ENCODE peak calls at places on chromosomes 1 and 21, in six cellular contexts. X, F, Z, T, O and S are unnamed samples.

GRCh38 chr1:163278602-163279001 is 43.2 kb upstream of the NUF2 start:
- DNase-seq in X (no peak), F (no peak), Z (no peak), T (no peak), O (no peak), S (no peak)

GRCh38 chr1:156599811-156600210 is 1.5 kb downstream of the GPATCH4 start:
- DNase-seq in X (no peak), F (peak), Z (no peak), T (no peak), O (peak), S (no peak)

GRCh38 chr1:200627548-200628222 is 7.1 kb upstream of the KIF14 start:
- DNase-seq in X (no peak), F (no peak), Z (no peak), T (no peak), O (no peak), S (no peak)

GRCh38 chr1:63148825-63149645 is 173.3 kb upstream of the FOXD3 start:
- DNase-seq in X (peak), F (peak), Z (peak), T (peak), O (peak), S (no peak)

GRCh38 chr21:29660047-29660720 is 279.6 kb downstream of the GRIK1 start:
- DNase-seq in X (no peak), F (no peak), Z (no peak), T (no peak), O (no peak), S (no peak)

GRCh38 chr1:182603646-182604127 is 502 bp downstream of the RGS16 start:
- DNase-seq in X (peak), F (peak), Z (no peak), T (no peak), O (no peak), S (no peak)

GRCh38 chr1:10045480-10046355 is 13.0 kb downstream of the UBE4B start:
- DNase-seq in X (peak), F (peak), Z (no peak), T (no peak), O (no peak), S (no peak)

GRCh38 chr1:204725821-204726448 is 40.4 kb upstream of the LRRN2 start:
- DNase-seq in X (no peak), F (peak), Z (no peak), T (no peak), O (no peak), S (no peak)

GRCh38 chr1:3530931-3531818 is 76.7 kb downstream of the ARHGEF16 start:
- DNase-seq in X (peak), F (peak), Z (peak), T (peak), O (peak), S (no peak)

GRCh38 chr1:212551929-212552328 is 56.6 kb upstream of the ATF3 start:
- DNase-seq in X (no peak), F (no peak), Z (no peak), T (no peak), O (no peak), S (no peak)

GRCh38 chr1:162663589-162664030 is 31.3 kb downstream of the DDR2 start:
- DNase-seq in X (peak), F (peak), Z (peak), T (no peak), O (no peak), S (no peak)

GRCh38 chr1:59761440-59761839 is 53.3 kb upstream of the HOOK1 start:
- DNase-seq in X (no peak), F (no peak), Z (no peak), T (no peak), O (no peak), S (no peak)

GRCh38 chr1:59763418-59763817 is 51.3 kb upstream of the HOOK1 start:
- DNase-seq in X (no peak), F (no peak), Z (no peak), T (no peak), O (no peak), S (no peak)

GRCh38 chr1:59755084-59755685 is 59.6 kb upstream of the HOOK1 start:
- DNase-seq in X (no peak), F (no peak), Z (no peak), T (no peak), O (no peak), S (no peak)

GRCh38 chr1:59757185-59757747 is 57.5 kb upstream of the HOOK1 start:
- DNase-seq in X (no peak), F (no peak), Z (no peak), T (no peak), O (no peak), S (no peak)

GRCh38 chr1:59759156-59759925 is 55.4 kb upstream of the HOOK1 start:
- DNase-seq in X (peak), F (peak), Z (peak), T (peak), O (peak), S (peak)
- TF ChIP-seq CTCF in X (peak), F (peak), Z (peak), T (peak), O (peak), S (peak)

DNA sequence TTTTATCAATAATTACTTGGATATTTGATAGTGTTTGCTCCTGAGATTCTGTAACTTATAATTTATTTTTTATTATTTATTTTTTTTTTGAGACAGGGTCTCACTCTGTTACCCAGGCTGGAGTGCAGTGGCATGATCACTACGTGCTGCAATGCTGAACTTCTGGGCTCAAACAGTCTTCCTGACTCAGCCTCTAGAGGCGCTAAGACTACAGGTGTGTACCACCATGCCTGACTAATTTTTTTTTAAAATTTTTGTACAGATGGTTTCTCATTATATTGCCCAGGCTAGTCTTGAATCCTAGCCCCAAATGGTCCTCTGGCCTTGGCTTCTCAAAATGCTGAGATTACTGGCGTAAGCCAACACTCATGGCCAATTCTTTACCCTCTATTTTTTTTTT is 845.5 kb upstream of the ADGRL4 start:
- DNase-seq in X (no peak), F (no peak), Z (no peak), T (peak), O (no peak), S (no peak)
- TF ChIP-seq CTCF in X (peak), F (no peak), Z (no peak), T (peak), O (peak), S (no peak)

GRCh38 chr1:15961492-15961891 is 14.4 kb downstream of the ZBTB17 start:
- DNase-seq in X (no peak), F (no peak), Z (no peak), T (no peak), O (no peak), S (no peak)

GRCh38 chr1:15963363-15963967 is 12.4 kb downstream of the ZBTB17 start:
- DNase-seq in X (no peak), F (no peak), Z (no peak), T (no peak), O (no peak), S (no peak)

GRCh38 chr1:15962671-15963362 is 13.1 kb downstream of the ZBTB17 start:
- DNase-seq in X (no peak), F (peak), Z (no peak), T (no peak), O (no peak), S (no peak)

GRCh38 chr1:15960808-15961207 is 15.1 kb downstream of the ZBTB17 start:
- DNase-seq in X (no peak), F (no peak), Z (no peak), T (no peak), O (no peak), S (no peak)

GRCh38 chr1:15962176-15962575 is 13.7 kb downstream of the ZBTB17 start:
- DNase-seq in X (no peak), F (no peak), Z (no peak), T (no peak), O (no peak), S (no peak)
- TF ChIP-seq CTCF in X (no peak), F (no peak), Z (no peak), T (no peak), O (no peak), S (no peak)

GRCh38 chr1:180502361-180503273 is at the start of gene ACBD6:
- DNase-seq in X (peak), F (peak), Z (peak), T (peak), O (peak), S (peak)
- TF ChIP-seq CTCF in X (peak), F (no peak), Z (peak), T (peak), O (no peak), S (no peak)

DNA sequence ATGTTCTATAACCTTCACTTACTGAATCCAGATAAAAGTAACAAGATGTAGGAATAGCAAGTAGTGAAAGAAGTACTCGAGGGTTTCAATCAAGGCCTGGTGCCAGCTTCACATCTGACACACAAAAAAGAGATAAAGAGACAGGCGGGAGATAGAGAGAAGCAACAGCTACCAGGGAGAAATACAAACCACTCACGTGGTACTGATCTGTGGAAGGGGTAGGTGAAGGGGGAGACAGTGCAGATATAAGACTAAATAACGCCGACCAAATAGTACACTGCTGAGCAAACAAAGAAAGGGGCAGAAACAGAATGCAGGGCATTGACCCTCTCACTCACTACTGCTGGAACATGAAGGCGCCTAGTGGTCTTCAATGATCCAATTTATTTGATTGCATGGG is 295.1 kb downstream of the NEGR1 start:
- DNase-seq in X (no peak), F (no peak), Z (no peak), T (no peak), O (no peak), S (no peak)
- TF ChIP-seq CTCF in X (no peak), F (no peak), Z (no peak), T (no peak), O (no peak), S (no peak)

DNA sequence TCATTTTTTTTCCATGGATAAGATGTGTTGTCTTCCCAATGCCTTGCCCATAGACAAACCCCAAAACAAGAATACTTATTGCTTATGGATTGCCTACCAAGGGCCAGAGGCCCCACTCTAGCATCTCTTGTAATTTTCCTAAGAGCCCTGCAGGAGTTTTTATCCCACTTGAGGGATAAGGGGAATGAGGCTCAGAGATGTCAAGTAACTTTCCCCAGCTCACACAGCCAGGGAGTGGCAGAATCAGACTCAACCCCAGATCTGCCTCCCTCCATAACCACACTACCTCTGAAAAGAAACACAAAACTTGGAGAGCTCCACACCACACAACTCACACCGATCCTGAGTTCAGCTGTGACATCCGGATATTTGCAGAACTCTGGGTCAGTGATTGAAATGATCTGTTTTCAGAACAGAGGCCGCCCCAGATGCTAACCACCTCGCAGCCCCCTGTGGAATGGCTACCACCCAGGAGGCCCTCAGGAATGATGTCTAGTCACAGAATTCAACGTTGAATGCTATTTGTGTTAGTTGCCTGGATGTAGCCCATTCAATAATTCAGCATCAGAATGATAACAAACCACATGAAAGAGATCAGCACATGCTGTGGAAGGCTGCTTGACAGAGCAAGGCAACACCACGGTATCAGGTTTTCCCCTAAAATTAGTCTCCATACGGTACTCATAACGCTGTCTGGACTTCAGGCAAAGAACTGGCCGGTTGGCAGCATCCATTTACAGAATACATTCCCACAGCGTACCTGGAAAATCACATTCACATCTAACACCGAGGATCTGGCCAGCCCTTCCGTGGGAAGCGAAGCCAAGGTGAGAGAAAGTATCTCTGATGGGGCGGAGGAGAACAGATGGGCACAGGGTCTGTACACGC is 231.9 kb downstream of the TOMM20 start:
- DNase-seq in X (no peak), F (peak), Z (no peak), T (no peak), O (no peak), S (no peak)
- TF ChIP-seq CTCF in X (no peak), F (no peak), Z (no peak), T (no peak), O (no peak), S (no peak)

GRCh38 chr1:107198581-107198980 is 57.7 kb downstream of the NTNG1 start:
- DNase-seq in X (no peak), F (peak), Z (no peak), T (no peak), O (no peak), S (no peak)

GRCh38 chr1:107195476-107195875 is 54.6 kb downstream of the NTNG1 start:
- DNase-seq in X (no peak), F (peak), Z (no peak), T (peak), O (no peak), S (no peak)

GRCh38 chr1:107202007-107202406 is 61.2 kb downstream of the NTNG1 start:
- DNase-seq in X (no peak), F (no peak), Z (no peak), T (no peak), O (no peak), S (no peak)

GRCh38 chr1:107196973-107197562 is 56.2 kb downstream of the NTNG1 start:
- DNase-seq in X (no peak), F (peak), Z (no peak), T (peak), O (peak), S (no peak)
- TF ChIP-seq CTCF in X (no peak), F (no peak), Z (no peak), T (peak), O (peak), S (peak)

DNA sequence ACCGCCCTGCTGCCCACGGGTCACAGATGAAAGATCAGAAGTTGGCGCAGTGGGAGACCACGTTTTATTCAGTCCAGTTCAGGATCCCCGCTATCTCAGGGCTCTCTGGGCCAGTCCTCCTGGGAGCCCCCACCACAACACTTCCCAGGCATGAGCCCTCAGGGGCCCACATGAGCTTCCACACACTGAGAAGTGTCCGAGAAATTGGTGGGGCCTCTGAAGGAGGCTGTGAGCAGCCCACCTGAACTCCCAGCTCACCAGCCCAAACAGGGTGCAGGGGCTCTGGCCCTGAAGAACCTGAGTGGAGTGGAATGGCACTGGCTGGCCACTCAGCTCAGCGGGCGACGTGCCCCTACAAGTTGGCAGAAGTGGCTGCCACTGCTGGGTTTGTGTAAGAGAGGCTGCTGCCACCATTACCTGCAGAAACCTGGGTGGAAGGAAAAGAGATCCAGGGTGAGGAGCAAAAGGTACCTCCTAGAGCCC is 12.2 kb downstream of the TRIM46 start:
- DNase-seq in X (no peak), F (no peak), Z (no peak), T (no peak), O (no peak), S (no peak)
- TF ChIP-seq CTCF in X (no peak), F (no peak), Z (no peak), T (no peak), O (no peak), S (no peak)

GRCh38 chr1:7538849-7539771 is 232.0 kb upstream of the VAMP3 start:
- DNase-seq in X (no peak), F (no peak), Z (no peak), T (no peak), O (no peak), S (no peak)
- TF ChIP-seq CTCF in X (no peak), F (peak), Z (no peak), T (no peak), O (no peak), S (peak)